ENCODE peak calls at places on chromosomes 13 and 19, in eight cellular contexts. M, Y, K, H, X, U, G and F are unnamed samples.

GRCh38 chr13:89695343-89696257 is 1651.9 kb upstream of the MIR17HG start:
- DNase-seq in M (no peak), Y (peak), K (no peak), H (peak), X (peak), U (no peak), G (peak), F (no peak)

GRCh38 chr19:30781519-30781918 is 409.3 kb downstream of the ZNF536 start:
- DNase-seq in M (no peak), Y (no peak), K (no peak), H (no peak), X (no peak), U (no peak), G (no peak), F (no peak)

GRCh38 chr19:10086032-10086903 is at the start of gene SHFL:
- DNase-seq in M (peak), Y (no peak), K (peak), H (peak), X (peak), U (peak), G (peak), F (no peak)

GRCh38 chr19:33236696-33237390 is 11.2 kb upstream of the SLC7A10 start:
- DNase-seq in M (no peak), Y (no peak), K (no peak), H (no peak), X (no peak), U (no peak), G (no peak), F (no peak)

GRCh38 chr13:100478107-100478809 is 110.3 kb downstream of the GGACT start:
- DNase-seq in M (no peak), Y (no peak), K (no peak), H (no peak), X (no peak), U (no peak), G (no peak), F (no peak)

GRCh38 chr13:107339209-107339608 is 771.3 kb upstream of the ARGLU1 start:
- DNase-seq in M (no peak), Y (no peak), K (no peak), H (no peak), X (no peak), U (no peak), G (no peak), F (no peak)

GRCh38 chr19:801030-801860 is 4.0 kb downstream of the PTBP1 start:
- DNase-seq in M (no peak), Y (no peak), K (no peak), H (peak), X (peak), U (no peak), G (no peak), F (no peak)

GRCh38 chr13:32639502-32640105 is 53.4 kb downstream of the PDS5B start:
- DNase-seq in M (no peak), Y (peak), K (peak), H (peak), X (peak), U (peak), G (peak), F (no peak)

GRCh38 chr13:105907319-105908019 is 628.0 kb downstream of the EFNB2 start:
- DNase-seq in M (no peak), Y (no peak), K (no peak), H (no peak), X (no peak), U (no peak), G (no peak), F (no peak)

GRCh38 chr19:1417681-1418493 is 10.5 kb downstream of the DAZAP1 start:
- DNase-seq in M (no peak), Y (no peak), K (no peak), H (no peak), X (no peak), U (no peak), G (no peak), F (no peak)

GRCh38 chr13:26560456-26560855 is 3.0 kb downstream of the WASF3 start:
- DNase-seq in M (no peak), Y (no peak), K (no peak), H (no peak), X (no peak), U (no peak), G (no peak), F (no peak)

GRCh38 chr19:13884726-13885591 is 8.0 kb downstream of the NANOS3 start:
- DNase-seq in M (no peak), Y (no peak), K (no peak), H (peak), X (peak), U (peak), G (no peak), F (no peak)
- TF ChIP-seq POLR2A in M (no peak), Y (no peak), K (no peak), H (peak), X (no peak), U (peak), G (no peak), F (no peak)

GRCh38 chr19:38596057-38596981 is 21.4 kb downstream of the MAP4K1 start:
- DNase-seq in M (no peak), Y (peak), K (no peak), H (peak), X (peak), U (no peak), G (peak), F (peak)
- TF ChIP-seq POLR2AphosphoS5 in M (no peak), Y (no peak), K (no peak), H (no peak), X (no peak), U (no peak), G (no peak), F (no peak)

GRCh38 chr13:46491641-46492040 is 61.3 kb upstream of the LRCH1 start:
- DNase-seq in M (no peak), Y (no peak), K (no peak), H (no peak), X (no peak), U (no peak), G (no peak), F (no peak)

GRCh38 chr13:46496086-46496485 is 56.9 kb upstream of the LRCH1 start:
- DNase-seq in M (no peak), Y (no peak), K (no peak), H (no peak), X (no peak), U (no peak), G (no peak), F (no peak)

GRCh38 chr13:46495647-46496046 is 57.3 kb upstream of the LRCH1 start:
- DNase-seq in M (no peak), Y (no peak), K (no peak), H (no peak), X (no peak), U (peak), G (no peak), F (no peak)

GRCh38 chr13:46492946-46493345 is 60.0 kb upstream of the LRCH1 start:
- DNase-seq in M (no peak), Y (peak), K (peak), H (no peak), X (no peak), U (peak), G (peak), F (no peak)

DNA sequence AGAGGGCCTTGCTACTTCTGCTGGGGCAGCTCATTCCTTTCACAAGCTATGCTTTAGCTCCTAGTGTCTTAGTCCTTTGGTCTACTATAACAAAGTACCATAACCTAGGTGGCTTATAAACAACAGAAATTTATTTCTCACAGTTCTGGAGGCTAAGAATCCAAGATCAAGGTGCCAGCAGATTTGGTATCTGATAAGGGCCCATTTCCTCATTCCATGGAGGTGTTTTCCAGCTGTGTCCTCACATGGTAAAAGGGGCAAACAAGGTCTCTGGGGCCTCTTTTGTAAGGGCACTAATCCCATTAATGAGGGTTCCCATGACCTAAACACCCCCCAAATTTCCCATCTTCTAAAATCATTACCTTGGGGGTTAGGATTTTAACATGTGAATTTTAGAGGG is 57.9 kb upstream of the LRCH1 start:
- DNase-seq in M (no peak), Y (no peak), K (no peak), H (no peak), X (no peak), U (no peak), G (no peak), F (no peak)
- TF ChIP-seq POLR2A in M (no peak), Y (no peak), K (no peak), H (no peak), X (no peak), U (no peak), G (no peak), F (no peak)

DNA sequence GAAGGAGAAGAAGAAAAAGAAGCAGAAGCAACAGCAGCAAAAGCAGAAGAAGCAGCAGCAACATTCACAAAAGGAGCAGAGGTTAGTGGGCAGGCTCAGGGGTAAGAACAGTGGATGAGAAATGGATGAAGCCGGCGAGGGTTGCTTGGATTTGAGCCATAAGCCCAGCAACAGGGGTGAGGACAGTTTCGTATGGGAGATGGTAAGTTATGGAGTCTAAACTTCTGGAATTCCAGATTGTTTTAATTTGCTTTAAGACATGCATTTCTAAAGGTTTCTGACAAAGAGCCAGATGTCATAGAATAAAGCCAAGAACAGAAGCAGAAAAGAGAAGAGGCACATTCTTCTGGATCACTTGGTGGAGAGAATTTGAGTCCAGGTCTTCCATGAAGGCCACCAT is 76.5 kb downstream of the TNFSF11 start:
- DNase-seq in M (no peak), Y (no peak), K (no peak), H (no peak), X (no peak), U (no peak), G (no peak), F (no peak)
- TF ChIP-seq POLR2AphosphoS5 in M (no peak), Y (no peak), K (no peak), H (no peak), X (no peak), U (no peak), G (no peak), F (no peak)

GRCh38 chr19:57477191-57478008 is at the start of gene ZNF772:
- DNase-seq in M (peak), Y (peak), K (peak), H (peak), X (peak), U (peak), G (peak), F (no peak)
- TF ChIP-seq POLR2A in M (no peak), Y (no peak), K (peak), H (no peak), X (no peak), U (no peak), G (no peak), F (no peak)

GRCh38 chr19:39492225-39492624 is 6.5 kb upstream of the DLL3 start:
- DNase-seq in M (no peak), Y (no peak), K (no peak), H (no peak), X (no peak), U (no peak), G (no peak), F (no peak)
- TF ChIP-seq POLR2AphosphoS5 in M (no peak), Y (no peak), K (no peak), H (no peak), X (no peak), U (no peak), G (no peak), F (no peak)